ENCODE peak calls at places on chromosomes 3 and 15, in nine cellular contexts. One of them, this sample, is unnamed.
A peak's percentile ranks its signal among the peaks of the same experiment; 100 is the strongest.

GRCh38 chr3:188001052-188001567 is 152.8 kb upstream of the LPP start:
- DNase-seq in KBM-7: no peak
- DNase-seq in activated CD8-positive, alpha-beta memory T cell treated with anti-CD3 and anti-CD28 coated beads for 48 hours: no peak
- DNase-seq in NCI-H2029: peak; percentile 74
- DNase-seq in SJSA1: no peak
- DNase-seq in esophagus squamous epithelium: no peak
- DNase-seq in activated T-cell treated with anti-CD3 and anti-CD28 coated beads, Interleukin-2, amount 50 U/mL, for 72 hours: no peak
- DNase-seq in GM13976: no peak
- DNase-seq in HCEC 1CT: no peak
- DNase-seq in this sample: no peak

GRCh38 chr3:52028572-52028971 is 27.8 kb downstream of the DUSP7 start:
- DNase-seq in KBM-7: no peak
- DNase-seq in SJSA1: no peak
- DNase-seq in esophagus squamous epithelium: no peak
- DNase-seq in activated T-cell treated with anti-CD3 and anti-CD28 coated beads, Interleukin-2, amount 50 U/mL, for 72 hours: no peak
- DNase-seq in activated CD8-positive, alpha-beta memory T cell treated with anti-CD3 and anti-CD28 coated beads for 48 hours: no peak
- DNase-seq in NCI-H2029: no peak
- DNase-seq in HCEC 1CT: no peak
- DNase-seq in GM13976: no peak
- DNase-seq in this sample: no peak

GRCh38 chr3:51336261-51336660 is 48.8 kb upstream of the MANF start:
- DNase-seq in esophagus squamous epithelium: no peak
- DNase-seq in NCI-H2029: no peak
- DNase-seq in HCEC 1CT: no peak
- DNase-seq in SJSA1: no peak
- DNase-seq in KBM-7: no peak
- DNase-seq in activated CD8-positive, alpha-beta memory T cell treated with anti-CD3 and anti-CD28 coated beads for 48 hours: no peak
- DNase-seq in GM13976: no peak
- DNase-seq in activated T-cell treated with anti-CD3 and anti-CD28 coated beads, Interleukin-2, amount 50 U/mL, for 72 hours: no peak
- DNase-seq in this sample: no peak

GRCh38 chr3:122660575-122660974 is 20.1 kb upstream of the PARP14 start:
- DNase-seq in esophagus squamous epithelium: no peak
- DNase-seq in activated T-cell treated with anti-CD3 and anti-CD28 coated beads, Interleukin-2, amount 50 U/mL, for 72 hours: no peak
- DNase-seq in NCI-H2029: no peak
- DNase-seq in KBM-7: no peak
- DNase-seq in GM13976: no peak
- DNase-seq in HCEC 1CT: no peak
- DNase-seq in SJSA1: no peak
- DNase-seq in activated CD8-positive, alpha-beta memory T cell treated with anti-CD3 and anti-CD28 coated beads for 48 hours: no peak
- DNase-seq in this sample: peak; percentile 78

GRCh38 chr15:74995779-74996765 is 709 bp downstream of the SCAMP5 start:
- DNase-seq in SJSA1: no peak
- DNase-seq in HCEC 1CT: no peak
- DNase-seq in NCI-H2029: peak; percentile 14
- DNase-seq in GM13976: no peak
- DNase-seq in esophagus squamous epithelium: no peak
- DNase-seq in KBM-7: no peak
- DNase-seq in activated CD8-positive, alpha-beta memory T cell treated with anti-CD3 and anti-CD28 coated beads for 48 hours: no peak
- DNase-seq in activated T-cell treated with anti-CD3 and anti-CD28 coated beads, Interleukin-2, amount 50 U/mL, for 72 hours: no peak
- DNase-seq in this sample: no peak

GRCh38 chr3:139299261-139300132 is 44.3 kb upstream of the MRPS22 start:
- DNase-seq in KBM-7: no peak
- DNase-seq in HCEC 1CT: peak; percentile 91
- DNase-seq in GM13976: no peak
- DNase-seq in esophagus squamous epithelium: no peak
- DNase-seq in activated T-cell treated with anti-CD3 and anti-CD28 coated beads, Interleukin-2, amount 50 U/mL, for 72 hours: no peak
- DNase-seq in SJSA1: peak; percentile 82
- DNase-seq in activated CD8-positive, alpha-beta memory T cell treated with anti-CD3 and anti-CD28 coated beads for 48 hours: no peak
- DNase-seq in NCI-H2029: no peak
- DNase-seq in this sample: no peak

GRCh38 chr3:195847061-195847950 is 35.6 kb upstream of the MUC4 start:
- DNase-seq in KBM-7: no peak
- DNase-seq in esophagus squamous epithelium: no peak
- DNase-seq in GM13976: no peak
- DNase-seq in activated CD8-positive, alpha-beta memory T cell treated with anti-CD3 and anti-CD28 coated beads for 48 hours: no peak
- DNase-seq in activated T-cell treated with anti-CD3 and anti-CD28 coated beads, Interleukin-2, amount 50 U/mL, for 72 hours: no peak
- DNase-seq in NCI-H2029: no peak
- DNase-seq in HCEC 1CT: peak; percentile 68
- DNase-seq in SJSA1: peak; percentile 60
- DNase-seq in this sample: no peak

GRCh38 chr15:89472785-89473256 is 23.6 kb downstream of the RHCG start:
- DNase-seq in NCI-H2029: no peak
- DNase-seq in HCEC 1CT: peak; percentile 27
- DNase-seq in GM13976: peak; percentile 82
- DNase-seq in activated T-cell treated with anti-CD3 and anti-CD28 coated beads, Interleukin-2, amount 50 U/mL, for 72 hours: peak; percentile 68
- DNase-seq in KBM-7: peak; percentile 87
- DNase-seq in esophagus squamous epithelium: no peak
- DNase-seq in activated CD8-positive, alpha-beta memory T cell treated with anti-CD3 and anti-CD28 coated beads for 48 hours: peak; percentile 39
- DNase-seq in SJSA1: peak; percentile 42
- DNase-seq in this sample: peak; percentile 95

GRCh38 chr3:129230311-129231019 is 18.9 kb upstream of the COPG1 start:
- DNase-seq in HCEC 1CT: peak; percentile 96
- DNase-seq in esophagus squamous epithelium: no peak
- DNase-seq in activated T-cell treated with anti-CD3 and anti-CD28 coated beads, Interleukin-2, amount 50 U/mL, for 72 hours: peak; percentile 56
- DNase-seq in NCI-H2029: no peak
- DNase-seq in KBM-7: peak; percentile 72
- DNase-seq in SJSA1: peak; percentile 55
- DNase-seq in activated CD8-positive, alpha-beta memory T cell treated with anti-CD3 and anti-CD28 coated beads for 48 hours: no peak
- DNase-seq in GM13976: no peak
- DNase-seq in this sample: no peak

GRCh38 chr3:194312743-194313281 is 38.3 kb downstream of the CPN2 start:
- DNase-seq in esophagus squamous epithelium: no peak
- DNase-seq in NCI-H2029: no peak
- DNase-seq in SJSA1: no peak
- DNase-seq in activated CD8-positive, alpha-beta memory T cell treated with anti-CD3 and anti-CD28 coated beads for 48 hours: no peak
- DNase-seq in activated T-cell treated with anti-CD3 and anti-CD28 coated beads, Interleukin-2, amount 50 U/mL, for 72 hours: no peak
- DNase-seq in GM13976: no peak
- DNase-seq in HCEC 1CT: no peak
- DNase-seq in KBM-7: no peak
- DNase-seq in this sample: no peak

GRCh38 chr15:42157981-42158765 is 1.7 kb upstream of the PLA2G4F start:
- DNase-seq in activated T-cell treated with anti-CD3 and anti-CD28 coated beads, Interleukin-2, amount 50 U/mL, for 72 hours: no peak
- DNase-seq in SJSA1: peak; percentile 34
- DNase-seq in KBM-7: no peak
- DNase-seq in NCI-H2029: no peak
- DNase-seq in activated CD8-positive, alpha-beta memory T cell treated with anti-CD3 and anti-CD28 coated beads for 48 hours: no peak
- DNase-seq in esophagus squamous epithelium: no peak
- DNase-seq in HCEC 1CT: peak; percentile 76
- DNase-seq in GM13976: no peak
- DNase-seq in this sample: no peak

GRCh38 chr15:62135532-62136134 is 29.5 kb downstream of the C2CD4B start:
- DNase-seq in KBM-7: peak; percentile 29
- DNase-seq in GM13976: no peak
- DNase-seq in NCI-H2029: peak; percentile 67
- DNase-seq in SJSA1: no peak
- DNase-seq in HCEC 1CT: no peak
- DNase-seq in activated CD8-positive, alpha-beta memory T cell treated with anti-CD3 and anti-CD28 coated beads for 48 hours: no peak
- DNase-seq in activated T-cell treated with anti-CD3 and anti-CD28 coated beads, Interleukin-2, amount 50 U/mL, for 72 hours: no peak
- DNase-seq in esophagus squamous epithelium: no peak
- DNase-seq in this sample: no peak

GRCh38 chr3:76044601-76045600 is 259.6 kb upstream of the ZNF717 start:
- DNase-seq in activated CD8-positive, alpha-beta memory T cell treated with anti-CD3 and anti-CD28 coated beads for 48 hours: no peak
- DNase-seq in KBM-7: peak; percentile 28
- DNase-seq in esophagus squamous epithelium: no peak
- DNase-seq in NCI-H2029: no peak
- DNase-seq in activated T-cell treated with anti-CD3 and anti-CD28 coated beads, Interleukin-2, amount 50 U/mL, for 72 hours: peak; percentile 5
- DNase-seq in SJSA1: peak; percentile 2
- DNase-seq in GM13976: peak; percentile 9
- DNase-seq in HCEC 1CT: peak; percentile 53
- DNase-seq in this sample: peak; percentile 74

GRCh38 chr15:80533934-80534333 is 129.8 kb downstream of the ARNT2 start:
- DNase-seq in KBM-7: no peak
- DNase-seq in NCI-H2029: no peak
- DNase-seq in activated CD8-positive, alpha-beta memory T cell treated with anti-CD3 and anti-CD28 coated beads for 48 hours: no peak
- DNase-seq in GM13976: no peak
- DNase-seq in esophagus squamous epithelium: no peak
- DNase-seq in SJSA1: no peak
- DNase-seq in HCEC 1CT: no peak
- DNase-seq in activated T-cell treated with anti-CD3 and anti-CD28 coated beads, Interleukin-2, amount 50 U/mL, for 72 hours: no peak
- DNase-seq in this sample: no peak

GRCh38 chr15:57213783-57214366 is 162.4 kb upstream of the CGNL1 start:
- DNase-seq in SJSA1: peak; percentile 57
- DNase-seq in HCEC 1CT: peak; percentile 61
- DNase-seq in activated CD8-positive, alpha-beta memory T cell treated with anti-CD3 and anti-CD28 coated beads for 48 hours: no peak
- DNase-seq in activated T-cell treated with anti-CD3 and anti-CD28 coated beads, Interleukin-2, amount 50 U/mL, for 72 hours: no peak
- DNase-seq in KBM-7: peak; percentile 53
- DNase-seq in NCI-H2029: peak; percentile 28
- DNase-seq in esophagus squamous epithelium: no peak
- DNase-seq in GM13976: peak; percentile 7
- DNase-seq in this sample: no peak

GRCh38 chr3:45321607-45322391 is 66.6 kb upstream of the LARS2 start:
- DNase-seq in SJSA1: no peak
- DNase-seq in HCEC 1CT: no peak
- DNase-seq in GM13976: no peak
- DNase-seq in activated CD8-positive, alpha-beta memory T cell treated with anti-CD3 and anti-CD28 coated beads for 48 hours: no peak
- DNase-seq in NCI-H2029: no peak
- DNase-seq in KBM-7: peak; percentile 6
- DNase-seq in activated T-cell treated with anti-CD3 and anti-CD28 coated beads, Interleukin-2, amount 50 U/mL, for 72 hours: no peak
- DNase-seq in esophagus squamous epithelium: no peak
- DNase-seq in this sample: no peak

GRCh38 chr15:52746162-52746721 is 43.9 kb downstream of the ONECUT1 start:
- DNase-seq in SJSA1: no peak
- DNase-seq in HCEC 1CT: peak; percentile 23
- DNase-seq in GM13976: no peak
- DNase-seq in KBM-7: no peak
- DNase-seq in esophagus squamous epithelium: no peak
- DNase-seq in NCI-H2029: no peak
- DNase-seq in activated CD8-positive, alpha-beta memory T cell treated with anti-CD3 and anti-CD28 coated beads for 48 hours: no peak
- DNase-seq in activated T-cell treated with anti-CD3 and anti-CD28 coated beads, Interleukin-2, amount 50 U/mL, for 72 hours: no peak
- DNase-seq in this sample: no peak

GRCh38 chr3:8739757-8740508 is 6.3 kb downstream of the CAV3 start:
- DNase-seq in activated CD8-positive, alpha-beta memory T cell treated with anti-CD3 and anti-CD28 coated beads for 48 hours: no peak
- DNase-seq in HCEC 1CT: peak; percentile 76
- DNase-seq in activated T-cell treated with anti-CD3 and anti-CD28 coated beads, Interleukin-2, amount 50 U/mL, for 72 hours: peak; percentile 12
- DNase-seq in KBM-7: no peak
- DNase-seq in NCI-H2029: no peak
- DNase-seq in SJSA1: peak; percentile 74
- DNase-seq in esophagus squamous epithelium: no peak
- DNase-seq in GM13976: no peak
- DNase-seq in this sample: no peak

GRCh38 chr3:17424137-17424536 is 318.3 kb downstream of the TBC1D5 start:
- DNase-seq in activated CD8-positive, alpha-beta memory T cell treated with anti-CD3 and anti-CD28 coated beads for 48 hours: no peak
- DNase-seq in activated T-cell treated with anti-CD3 and anti-CD28 coated beads, Interleukin-2, amount 50 U/mL, for 72 hours: no peak
- DNase-seq in SJSA1: no peak
- DNase-seq in GM13976: no peak
- DNase-seq in HCEC 1CT: peak; percentile 15
- DNase-seq in NCI-H2029: peak; percentile 10
- DNase-seq in KBM-7: no peak
- DNase-seq in esophagus squamous epithelium: no peak
- DNase-seq in this sample: no peak

GRCh38 chr3:109018828-109019227 is 65.1 kb upstream of the GUCA1C start:
- DNase-seq in activated CD8-positive, alpha-beta memory T cell treated with anti-CD3 and anti-CD28 coated beads for 48 hours: no peak
- DNase-seq in NCI-H2029: no peak
- DNase-seq in GM13976: no peak
- DNase-seq in KBM-7: peak; percentile 4
- DNase-seq in esophagus squamous epithelium: no peak
- DNase-seq in HCEC 1CT: no peak
- DNase-seq in activated T-cell treated with anti-CD3 and anti-CD28 coated beads, Interleukin-2, amount 50 U/mL, for 72 hours: no peak
- DNase-seq in SJSA1: no peak
- DNase-seq in this sample: no peak

GRCh38 chr3:69092030-69092513 is 7.3 kb downstream of the ARL6IP5 start:
- DNase-seq in GM13976: no peak
- DNase-seq in SJSA1: peak; percentile 31
- DNase-seq in HCEC 1CT: no peak
- DNase-seq in activated T-cell treated with anti-CD3 and anti-CD28 coated beads, Interleukin-2, amount 50 U/mL, for 72 hours: peak; percentile 35
- DNase-seq in KBM-7: peak; percentile 94
- DNase-seq in NCI-H2029: no peak
- DNase-seq in activated CD8-positive, alpha-beta memory T cell treated with anti-CD3 and anti-CD28 coated beads for 48 hours: no peak
- DNase-seq in esophagus squamous epithelium: no peak
- DNase-seq in this sample: no peak

GRCh38 chr3:126367316-126367805 is 10.2 kb upstream of the KLF15 start:
- DNase-seq in HCEC 1CT: no peak
- DNase-seq in SJSA1: no peak
- DNase-seq in NCI-H2029: no peak
- DNase-seq in GM13976: no peak
- DNase-seq in KBM-7: no peak
- DNase-seq in activated T-cell treated with anti-CD3 and anti-CD28 coated beads, Interleukin-2, amount 50 U/mL, for 72 hours: no peak
- DNase-seq in esophagus squamous epithelium: no peak
- DNase-seq in activated CD8-positive, alpha-beta memory T cell treated with anti-CD3 and anti-CD28 coated beads for 48 hours: no peak
- DNase-seq in this sample: no peak

GRCh38 chr3:133573054-133573628 is 345 bp upstream of the CDV3 start:
- DNase-seq in NCI-H2029: no peak
- DNase-seq in HCEC 1CT: peak; percentile 100
- DNase-seq in activated T-cell treated with anti-CD3 and anti-CD28 coated beads, Interleukin-2, amount 50 U/mL, for 72 hours: peak; percentile 100
- DNase-seq in activated CD8-positive, alpha-beta memory T cell treated with anti-CD3 and anti-CD28 coated beads for 48 hours: peak; percentile 96
- DNase-seq in KBM-7: peak; percentile 100
- DNase-seq in esophagus squamous epithelium: no peak
- DNase-seq in GM13976: peak; percentile 92
- DNase-seq in SJSA1: peak; percentile 99
- DNase-seq in this sample: peak; percentile 99

GRCh38 chr3:8972614-8973013 is 9.3 kb upstream of the RAD18 start:
- DNase-seq in KBM-7: peak; percentile 24
- DNase-seq in SJSA1: no peak
- DNase-seq in GM13976: no peak
- DNase-seq in activated CD8-positive, alpha-beta memory T cell treated with anti-CD3 and anti-CD28 coated beads for 48 hours: no peak
- DNase-seq in NCI-H2029: peak; percentile 45
- DNase-seq in HCEC 1CT: peak; percentile 61
- DNase-seq in activated T-cell treated with anti-CD3 and anti-CD28 coated beads, Interleukin-2, amount 50 U/mL, for 72 hours: no peak
- DNase-seq in esophagus squamous epithelium: no peak
- DNase-seq in this sample: no peak

GRCh38 chr3:59374812-59375211 is 325.0 kb upstream of the CFAP20DC start:
- DNase-seq in esophagus squamous epithelium: no peak
- DNase-seq in NCI-H2029: no peak
- DNase-seq in KBM-7: no peak
- DNase-seq in activated CD8-positive, alpha-beta memory T cell treated with anti-CD3 and anti-CD28 coated beads for 48 hours: no peak
- DNase-seq in SJSA1: no peak
- DNase-seq in GM13976: peak; percentile 43
- DNase-seq in activated T-cell treated with anti-CD3 and anti-CD28 coated beads, Interleukin-2, amount 50 U/mL, for 72 hours: no peak
- DNase-seq in HCEC 1CT: no peak
- DNase-seq in this sample: no peak